ENCODE peak calls at places on chromosomes 3 and 15, in seven cellular contexts. One of them, this sample, is unnamed.

GRCh38 chr3:38354588-38355344 is 8.2 kb downstream of the XYLB start:
- DNase-seq in posterior cingulate gyrus: no peak
- DNase-seq in fibroblast of lung: peak; percentile 81
- DNase-seq in iris pigment epithelial cell: peak; percentile 78
- DNase-seq in vagina: no peak
- DNase-seq in NCI-H345: peak; percentile 18
- DNase-seq in mesendoderm: no peak
- DNase-seq in this sample: no peak

GRCh38 chr3:24646790-24647189 is 152.1 kb upstream of the THRB start:
- DNase-seq in posterior cingulate gyrus: no peak
- DNase-seq in fibroblast of lung: no peak
- DNase-seq in iris pigment epithelial cell: peak; percentile 12
- DNase-seq in vagina: no peak
- DNase-seq in NCI-H345: no peak
- DNase-seq in mesendoderm: no peak
- DNase-seq in this sample: no peak

GRCh38 chr3:106610362-106610997 is 741.7 kb upstream of the CBLB start:
- DNase-seq in posterior cingulate gyrus: no peak
- DNase-seq in fibroblast of lung: peak; percentile 34
- DNase-seq in iris pigment epithelial cell: peak; percentile 56
- DNase-seq in vagina: no peak
- DNase-seq in NCI-H345: no peak
- DNase-seq in mesendoderm: no peak
- DNase-seq in this sample: no peak

GRCh38 chr15:71447328-71448250 is 332.3 kb downstream of the THSD4 start:
- DNase-seq in posterior cingulate gyrus: no peak
- DNase-seq in fibroblast of lung: peak; percentile 26
- DNase-seq in iris pigment epithelial cell: peak; percentile 74
- DNase-seq in vagina: no peak
- DNase-seq in NCI-H345: no peak
- DNase-seq in mesendoderm: peak; percentile 73
- DNase-seq in this sample: peak; percentile 59

GRCh38 chr3:15711281-15711680 is 86.5 kb downstream of the ANKRD28 start:
- DNase-seq in posterior cingulate gyrus: no peak
- DNase-seq in fibroblast of lung: no peak
- DNase-seq in iris pigment epithelial cell: no peak
- DNase-seq in vagina: no peak
- DNase-seq in NCI-H345: no peak
- DNase-seq in mesendoderm: no peak
- DNase-seq in this sample: no peak

GRCh38 chr15:68768321-68768720 is 52.4 kb downstream of the ANP32A start:
- DNase-seq in posterior cingulate gyrus: no peak
- DNase-seq in fibroblast of lung: peak; percentile 18
- DNase-seq in iris pigment epithelial cell: peak; percentile 36
- DNase-seq in vagina: peak; percentile 4
- DNase-seq in NCI-H345: no peak
- DNase-seq in mesendoderm: no peak
- DNase-seq in this sample: no peak

GRCh38 chr3:99714146-99714545 is 75.8 kb downstream of the COL8A1 start:
- DNase-seq in posterior cingulate gyrus: no peak
- DNase-seq in fibroblast of lung: peak; percentile 17
- DNase-seq in iris pigment epithelial cell: peak; percentile 66
- DNase-seq in vagina: no peak
- DNase-seq in NCI-H345: no peak
- DNase-seq in mesendoderm: no peak
- DNase-seq in this sample: no peak

GRCh38 chr3:99678023-99678422 is 39.6 kb downstream of the COL8A1 start:
- DNase-seq in posterior cingulate gyrus: no peak
- DNase-seq in fibroblast of lung: peak; percentile 98
- DNase-seq in iris pigment epithelial cell: peak; percentile 88
- DNase-seq in vagina: no peak
- DNase-seq in NCI-H345: no peak
- DNase-seq in mesendoderm: no peak
- DNase-seq in this sample: peak; percentile 23

GRCh38 chr3:105362021-105362665 is 4.6 kb upstream of the ALCAM start:
- DNase-seq in posterior cingulate gyrus: no peak
- DNase-seq in fibroblast of lung: peak; percentile 66
- DNase-seq in iris pigment epithelial cell: peak; percentile 87
- DNase-seq in vagina: no peak
- DNase-seq in NCI-H345: no peak
- DNase-seq in mesendoderm: no peak
- DNase-seq in this sample: no peak

GRCh38 chr15:35547775-35548364 is 1.9 kb upstream of the DPH6 start:
- DNase-seq in posterior cingulate gyrus: no peak
- DNase-seq in fibroblast of lung: no peak
- DNase-seq in iris pigment epithelial cell: no peak
- DNase-seq in vagina: no peak
- DNase-seq in NCI-H345: no peak
- DNase-seq in mesendoderm: peak; percentile 90
- DNase-seq in this sample: peak; percentile 92

GRCh38 chr15:36024066-36024465 is 478.1 kb upstream of the DPH6 start:
- DNase-seq in posterior cingulate gyrus: no peak
- DNase-seq in fibroblast of lung: peak; percentile 67
- DNase-seq in iris pigment epithelial cell: no peak
- DNase-seq in vagina: no peak
- DNase-seq in NCI-H345: no peak
- DNase-seq in mesendoderm: no peak
- DNase-seq in this sample: no peak

GRCh38 chr15:98712845-98713584 is 64.7 kb downstream of the IGF1R start:
- DNase-seq in posterior cingulate gyrus: no peak
- DNase-seq in fibroblast of lung: no peak
- DNase-seq in iris pigment epithelial cell: no peak
- DNase-seq in vagina: no peak
- DNase-seq in NCI-H345: no peak
- DNase-seq in mesendoderm: no peak
- DNase-seq in this sample: no peak

GRCh38 chr3:10332481-10333358 is 11.8 kb upstream of the SEC13 start:
- DNase-seq in posterior cingulate gyrus: no peak
- DNase-seq in fibroblast of lung: no peak
- DNase-seq in iris pigment epithelial cell: no peak
- DNase-seq in vagina: no peak
- DNase-seq in NCI-H345: no peak
- DNase-seq in mesendoderm: no peak
- DNase-seq in this sample: no peak

GRCh38 chr3:128620268-128620691 is 30.3 kb downstream of the RPN1 start:
- DNase-seq in posterior cingulate gyrus: peak; percentile 55
- DNase-seq in fibroblast of lung: no peak
- DNase-seq in iris pigment epithelial cell: no peak
- DNase-seq in vagina: no peak
- DNase-seq in NCI-H345: no peak
- DNase-seq in mesendoderm: no peak
- DNase-seq in this sample: no peak

GRCh38 chr3:160413613-160414248 is 14.3 kb downstream of the SMC4 start:
- DNase-seq in posterior cingulate gyrus: peak; percentile 44
- DNase-seq in fibroblast of lung: peak; percentile 91
- DNase-seq in iris pigment epithelial cell: peak; percentile 80
- DNase-seq in vagina: no peak
- DNase-seq in NCI-H345: peak; percentile 60
- DNase-seq in mesendoderm: peak; percentile 84
- DNase-seq in this sample: peak; percentile 15

GRCh38 chr3:152210697-152211096 is 58.0 kb upstream of the MBNL1 start:
- DNase-seq in posterior cingulate gyrus: no peak
- DNase-seq in fibroblast of lung: no peak
- DNase-seq in iris pigment epithelial cell: no peak
- DNase-seq in vagina: no peak
- DNase-seq in NCI-H345: no peak
- DNase-seq in mesendoderm: no peak
- DNase-seq in this sample: no peak

GRCh38 chr3:188834349-188834748 is 337.4 kb upstream of the TPRG1 start:
- DNase-seq in posterior cingulate gyrus: no peak
- DNase-seq in fibroblast of lung: no peak
- DNase-seq in iris pigment epithelial cell: no peak
- DNase-seq in vagina: no peak
- DNase-seq in NCI-H345: no peak
- DNase-seq in mesendoderm: peak; percentile 22
- DNase-seq in this sample: no peak

GRCh38 chr15:78178056-78178455 is 28.9 kb downstream of the IDH3A start:
- DNase-seq in posterior cingulate gyrus: no peak
- DNase-seq in fibroblast of lung: no peak
- DNase-seq in iris pigment epithelial cell: no peak
- DNase-seq in vagina: no peak
- DNase-seq in NCI-H345: no peak
- DNase-seq in mesendoderm: no peak
- DNase-seq in this sample: no peak

GRCh38 chr3:15309662-15310335 is 22.6 kb downstream of the SH3BP5 start:
- DNase-seq in posterior cingulate gyrus: no peak
- DNase-seq in fibroblast of lung: no peak
- DNase-seq in iris pigment epithelial cell: peak; percentile 51
- DNase-seq in vagina: no peak
- DNase-seq in NCI-H345: no peak
- DNase-seq in mesendoderm: no peak
- DNase-seq in this sample: no peak

GRCh38 chr15:25465835-25466234 is 27.0 kb upstream of the UBE3A start:
- DNase-seq in posterior cingulate gyrus: no peak
- DNase-seq in fibroblast of lung: no peak
- DNase-seq in iris pigment epithelial cell: no peak
- DNase-seq in vagina: no peak
- DNase-seq in NCI-H345: peak; percentile 17
- DNase-seq in mesendoderm: no peak
- DNase-seq in this sample: no peak

GRCh38 chr15:20348291-20348899 is 193.2 kb downstream of the GOLGA6L6 start:
- DNase-seq in posterior cingulate gyrus: peak; percentile 67
- DNase-seq in fibroblast of lung: no peak
- DNase-seq in iris pigment epithelial cell: no peak
- DNase-seq in vagina: peak; percentile 96
- DNase-seq in NCI-H345: no peak
- DNase-seq in mesendoderm: no peak
- DNase-seq in this sample: no peak

GRCh38 chr3:82198009-82198408 is 436.6 kb upstream of the GBE1 start:
- DNase-seq in posterior cingulate gyrus: no peak
- DNase-seq in fibroblast of lung: no peak
- DNase-seq in iris pigment epithelial cell: no peak
- DNase-seq in vagina: no peak
- DNase-seq in NCI-H345: peak; percentile 2
- DNase-seq in mesendoderm: no peak
- DNase-seq in this sample: no peak

GRCh38 chr15:66862878-66863335 is 160.9 kb downstream of the SMAD6 start:
- DNase-seq in posterior cingulate gyrus: peak; percentile 87
- DNase-seq in fibroblast of lung: peak; percentile 87
- DNase-seq in iris pigment epithelial cell: peak; percentile 72
- DNase-seq in vagina: peak; percentile 96
- DNase-seq in NCI-H345: peak; percentile 48
- DNase-seq in mesendoderm: peak; percentile 90
- DNase-seq in this sample: peak; percentile 95

GRCh38 chr3:11969986-11970385 is 34.2 kb upstream of the SYN2 start:
- DNase-seq in posterior cingulate gyrus: no peak
- DNase-seq in fibroblast of lung: no peak
- DNase-seq in iris pigment epithelial cell: no peak
- DNase-seq in vagina: no peak
- DNase-seq in NCI-H345: no peak
- DNase-seq in mesendoderm: no peak
- DNase-seq in this sample: no peak

GRCh38 chr15:63783441-63783840 is 50.3 kb downstream of the HERC1 start:
- DNase-seq in posterior cingulate gyrus: no peak
- DNase-seq in fibroblast of lung: no peak
- DNase-seq in iris pigment epithelial cell: no peak
- DNase-seq in vagina: no peak
- DNase-seq in NCI-H345: no peak
- DNase-seq in mesendoderm: no peak
- DNase-seq in this sample: no peak

GRCh38 chr3:15097889-15098288 is 1.1 kb downstream of the RBSN start:
- DNase-seq in posterior cingulate gyrus: no peak
- DNase-seq in fibroblast of lung: no peak
- DNase-seq in iris pigment epithelial cell: peak; percentile 14
- DNase-seq in vagina: no peak
- DNase-seq in NCI-H345: no peak
- DNase-seq in mesendoderm: no peak
- DNase-seq in this sample: no peak

GRCh38 chr3:64319391-64319790 is 94.1 kb upstream of the PRICKLE2 start:
- DNase-seq in posterior cingulate gyrus: no peak
- DNase-seq in fibroblast of lung: no peak
- DNase-seq in iris pigment epithelial cell: no peak
- DNase-seq in vagina: no peak
- DNase-seq in NCI-H345: no peak
- DNase-seq in mesendoderm: peak; percentile 90
- DNase-seq in this sample: peak; percentile 76

GRCh38 chr3:48561045-48561736 is 2.4 kb downstream of the UCN2 start:
- DNase-seq in posterior cingulate gyrus: no peak
- DNase-seq in fibroblast of lung: peak; percentile 63
- DNase-seq in iris pigment epithelial cell: peak; percentile 49
- DNase-seq in vagina: no peak
- DNase-seq in NCI-H345: no peak
- DNase-seq in mesendoderm: peak; percentile 80
- DNase-seq in this sample: peak; percentile 79

GRCh38 chr3:146640955-146641867 is 36.1 kb upstream of the PLSCR5 start:
- DNase-seq in posterior cingulate gyrus: no peak
- DNase-seq in fibroblast of lung: peak; percentile 66
- DNase-seq in iris pigment epithelial cell: peak; percentile 54
- DNase-seq in vagina: no peak
- DNase-seq in NCI-H345: peak; percentile 23
- DNase-seq in mesendoderm: peak; percentile 68
- DNase-seq in this sample: no peak

GRCh38 chr15:41796457-41796856 is 22.2 kb downstream of the MAPKBP1 start:
- DNase-seq in posterior cingulate gyrus: peak; percentile 3
- DNase-seq in fibroblast of lung: peak; percentile 52
- DNase-seq in iris pigment epithelial cell: peak; percentile 56
- DNase-seq in vagina: no peak
- DNase-seq in NCI-H345: no peak
- DNase-seq in mesendoderm: no peak
- DNase-seq in this sample: no peak

GRCh38 chr3:98903099-98903498 is 1.6 kb upstream of the DCBLD2 start:
- DNase-seq in posterior cingulate gyrus: no peak
- DNase-seq in fibroblast of lung: no peak
- DNase-seq in iris pigment epithelial cell: peak; percentile 4
- DNase-seq in vagina: no peak
- DNase-seq in NCI-H345: no peak
- DNase-seq in mesendoderm: no peak
- DNase-seq in this sample: peak; percentile 41

GRCh38 chr3:22474706-22475470 is 723.9 kb upstream of the ZNF385D start:
- DNase-seq in posterior cingulate gyrus: no peak
- DNase-seq in fibroblast of lung: peak; percentile 71
- DNase-seq in iris pigment epithelial cell: peak; percentile 68
- DNase-seq in vagina: no peak
- DNase-seq in NCI-H345: no peak
- DNase-seq in mesendoderm: no peak
- DNase-seq in this sample: no peak

This sample was measured in ELF-1.